ENCODE peak calls at places on chromosome 3, in six cellular contexts. H is transverse colon, D is stomach, A is ovary, S is IMR-90, U is breast epithelium. F is an unnamed sample.

GRCh38 chr3:127792664-127793292 is 29.5 kb downstream of the MGLL start:
- DNase-seq in D (peak; percentile 50), U (no peak), H (peak; percentile 68), A (peak; percentile 36), S (peak; percentile 98), F (peak; percentile 32)

GRCh38 chr3:53715815-53716483 is 130.3 kb downstream of the CHDH start:
- DNase-seq in H (no peak), D (peak; percentile 13), S (no peak), U (no peak), A (no peak), F (peak; percentile 56)

GRCh38 chr3:11845661-11846060 is 1.0 kb downstream of the TAMM41 start:
- DNase-seq in A (no peak), S (no peak), U (no peak), H (no peak), D (no peak), F (no peak)

GRCh38 chr3:175329373-175329772 is 470.2 kb downstream of the NAALADL2 start:
- DNase-seq in S (no peak), A (no peak), H (no peak), U (no peak), D (no peak), F (no peak)

GRCh38 chr3:146313411-146314111 is 62.7 kb upstream of the PLSCR4 start:
- DNase-seq in S (peak; percentile 90), D (no peak), U (no peak), H (no peak), A (no peak), F (no peak)

GRCh38 chr3:191282262-191283215 is 46.7 kb upstream of the CCDC50 start:
- DNase-seq in S (no peak), D (no peak), H (no peak), U (no peak), A (no peak), F (no peak)

GRCh38 chr3:14478943-14479550 is 61.1 kb downstream of the GRIP2 start:
- DNase-seq in S (no peak), D (no peak), A (no peak), H (no peak), U (no peak), F (no peak)

GRCh38 chr3:29099775-29100174 is 181.1 kb upstream of the RBMS3 start:
- DNase-seq in D (no peak), U (no peak), A (no peak), H (no peak), S (peak; percentile 28), F (no peak)

GRCh38 chr3:97839944-97840343 is 18.1 kb downstream of the CRYBG3 start:
- DNase-seq in H (no peak), S (no peak), U (no peak), D (no peak), A (no peak), F (no peak)

GRCh38 chr3:72205297-72205696 is 420.3 kb upstream of the PROK2 start:
- DNase-seq in S (no peak), A (no peak), H (no peak), U (no peak), D (no peak), F (no peak)

GRCh38 chr3:18885612-18886011 is 262.7 kb upstream of the KCNH8 start:
- DNase-seq in S (no peak), H (no peak), D (no peak), U (no peak), A (no peak), F (no peak)

GRCh38 chr3:150202696-150203095 is 205.4 kb upstream of the TSC22D2 start:
- DNase-seq in D (no peak), S (no peak), H (no peak), A (no peak), U (no peak), F (no peak)

GRCh38 chr3:171277456-171278406 is 182.5 kb downstream of the TNIK start:
- DNase-seq in D (no peak), U (no peak), H (no peak), A (no peak), S (peak; percentile 52), F (no peak)

GRCh38 chr3:157239082-157239704 is 79.2 kb upstream of the CCNL1 start:
- DNase-seq in S (peak; percentile 55), D (peak; percentile 69), A (peak; percentile 20), H (peak; percentile 76), U (no peak), F (peak; percentile 82)

GRCh38 chr3:142028174-142028833 is 121.0 kb downstream of the TFDP2 start:
- DNase-seq in D (no peak), U (no peak), A (no peak), H (peak; percentile 14), S (peak; percentile 90), F (peak; percentile 78)

GRCh38 chr3:104190681-104191080 is 1176.0 kb upstream of the ALCAM start:
- DNase-seq in S (no peak), D (no peak), U (no peak), A (no peak), H (no peak), F (no peak)

GRCh38 chr3:97009427-97010019 is 195.1 kb downstream of the EPHA6 start:
- DNase-seq in U (no peak), S (no peak), H (no peak), A (no peak), D (no peak), F (no peak)

GRCh38 chr3:178540184-178540583 is 3.9 kb downstream of the KCNMB2 start:
- DNase-seq in A (no peak), U (no peak), D (no peak), S (no peak), H (no peak), F (no peak)

GRCh38 chr3:98699132-98699531 is 64.0 kb upstream of the ST3GAL6 start:
- DNase-seq in D (no peak), A (no peak), S (peak; percentile 48), H (no peak), U (no peak), F (no peak)

DNA sequence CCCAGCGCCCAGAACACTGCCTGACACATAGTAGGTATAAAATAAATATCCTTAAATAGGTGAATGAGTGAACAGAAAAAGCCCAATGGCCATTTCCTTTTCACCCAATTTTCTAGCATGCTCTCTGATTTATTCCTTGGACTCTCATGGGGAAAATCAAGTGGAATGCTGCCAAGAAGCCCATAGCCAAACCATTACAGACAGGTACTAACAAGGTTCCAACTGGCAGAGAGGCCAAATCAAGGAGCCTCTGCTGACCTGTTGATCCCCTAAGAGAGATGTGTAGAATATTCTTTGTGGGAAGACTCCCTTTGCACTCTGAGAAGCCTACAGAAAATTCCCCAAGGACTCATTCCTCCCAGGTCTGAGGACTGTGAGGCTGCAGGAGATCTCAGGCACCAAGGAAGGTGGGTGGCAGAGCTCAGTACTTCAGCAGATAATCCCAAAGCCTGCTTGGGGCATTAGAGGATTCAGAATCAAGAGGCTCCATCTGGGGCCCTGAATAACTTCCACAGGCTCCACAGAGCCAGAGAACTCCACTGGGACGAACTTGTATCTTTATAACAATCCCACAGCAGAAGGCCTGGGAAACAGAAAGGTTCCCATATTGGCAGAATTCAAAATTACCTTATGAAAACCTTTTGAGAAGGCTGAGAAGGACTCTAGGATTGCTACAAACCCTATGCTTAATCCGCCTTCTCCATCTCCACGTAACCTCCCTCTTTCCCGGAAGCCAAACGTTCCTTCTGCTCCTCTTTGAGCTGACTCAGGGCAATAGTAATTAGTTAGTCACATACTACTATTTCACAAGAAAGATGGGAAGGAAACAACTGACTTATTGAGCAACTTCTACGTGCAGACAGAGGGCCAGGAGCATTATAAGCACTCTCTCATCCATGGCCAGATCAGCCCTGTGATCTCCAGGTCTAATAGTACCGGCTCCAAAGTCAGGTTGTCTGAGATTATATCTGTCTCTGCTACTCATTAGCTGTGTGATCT is 34.5 kb downstream of the PRICKLE2 start:
- DNase-seq in S (peak; percentile 94), H (no peak), U (no peak), D (no peak), A (no peak), F (no peak)
- H3K4me1 ChIP-seq in S (peaks cover 30% of the 10 kb centered on the region), H (peaks cover 45% of the 10 kb centered on the region), U (peaks cover 32% of the 10 kb centered on the region), D (peaks cover 49% of the 10 kb centered on the region), A (peaks cover 17% of the 10 kb centered on the region), F (peaks cover 8% of the 10 kb centered on the region)

DNA sequence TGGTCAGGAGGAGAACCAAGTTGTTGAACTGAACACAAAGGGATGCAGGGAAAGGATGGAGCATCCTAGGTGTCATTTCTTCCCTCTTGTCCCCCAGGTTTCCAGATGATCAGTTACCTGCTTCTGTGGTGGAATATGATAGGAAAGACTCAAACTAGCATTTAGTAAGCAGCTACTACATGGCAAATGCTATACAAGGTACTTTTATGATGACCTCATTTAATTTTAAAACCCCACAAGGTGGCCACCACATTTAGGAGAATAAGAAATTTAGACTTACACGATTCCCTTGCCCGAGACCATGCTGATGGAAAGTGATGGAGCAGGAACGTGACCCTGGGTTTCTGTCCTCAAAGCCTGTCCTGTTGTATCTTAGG is 40.9 kb downstream of the CCR4 start:
- DNase-seq in A (no peak), H (no peak), U (no peak), S (no peak), D (no peak), F (no peak)
- TF ChIP-seq POLR2A in A (no peak), H (no peak), U (no peak), S (no peak), D (no peak), F (no peak)

GRCh38 chr3:4838621-4839022 is 140.6 kb upstream of the BHLHE40 start:
- DNase-seq in H (no peak), S (no peak), A (no peak), U (no peak), D (no peak), F (no peak)
- H3K4me1 ChIP-seq in H (peaks cover 4% of the 10 kb centered on the region), S (peaks cover 6% of the 10 kb centered on the region), A (peaks cover 1% of the 10 kb centered on the region), U (no peaks in the 10 kb centered on the region), D (peaks cover 6% of the 10 kb centered on the region), F (no peaks in the 10 kb centered on the region)

GRCh38 chr3:49013738-49014660 is 4.4 kb downstream of the DALRD3 start:
- DNase-seq in H (peak; percentile 66), D (peak; percentile 66), A (peak; percentile 31), U (no peak), S (no peak), F (peak; percentile 78)

GRCh38 chr3:49013113-49013737 is 5.2 kb downstream of the DALRD3 start:
- DNase-seq in D (no peak), S (no peak), U (no peak), H (no peak), A (no peak), F (no peak)

GRCh38 chr3:49015765-49016164 is 2.6 kb downstream of the DALRD3 start:
- DNase-seq in S (no peak), D (no peak), U (peak; percentile 72), H (no peak), A (no peak), F (no peak)

GRCh38 chr3:49016414-49017228 is 1.8 kb downstream of the DALRD3 start:
- DNase-seq in D (no peak), H (no peak), S (no peak), U (no peak), A (no peak), F (no peak)

DNA sequence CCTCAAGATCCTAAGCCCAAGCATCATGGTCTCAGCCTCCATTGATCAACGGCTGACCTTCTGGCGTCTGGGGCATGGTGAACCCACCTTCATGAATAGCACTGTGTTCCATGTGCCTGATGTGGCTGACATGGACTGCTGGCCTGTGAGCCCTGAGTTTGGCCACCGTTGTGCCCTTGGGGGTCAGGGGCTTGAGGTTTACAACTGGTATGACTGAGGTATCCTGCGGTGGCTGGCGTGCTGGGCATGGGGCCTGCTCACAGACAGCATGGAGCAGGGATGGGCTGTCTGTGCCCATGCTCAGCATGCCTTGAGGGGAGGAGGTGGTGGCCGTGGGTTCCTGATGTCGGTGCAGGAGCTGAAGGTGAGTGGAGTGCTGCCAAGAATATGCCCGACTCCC is 3.3 kb downstream of the DALRD3 start:
- DNase-seq in D (no peak), A (peak; percentile 22), H (no peak), U (no peak), S (no peak), F (no peak)
- TF ChIP-seq POLR2A in D (no peak), A (no peak), H (no peak), U (no peak), S (no peak), F (no peak)